ENCODE peak calls at places on chromosome 7, in ten cellular contexts. T is RWPE1; X is CD14-positive monocyte; R is brain microvascular endothelial cell; L is astrocyte of the spinal cord; H is CD8-positive, alpha-beta T cell; C is GM13977; E is MCF 10A; Y is neural crest cell; G is HFF-Myc. J is an unnamed sample.
A peak's percentile ranks its signal among the peaks of the same experiment; 100 is the strongest.

GRCh38 chr7:26627871-26628270 is 236.5 kb downstream of the SKAP2 start:
- DNase-seq in T (no peak), X (no peak), R (no peak), L (no peak), H (no peak), C (no peak), E (no peak), Y (no peak), G (no peak), J (no peak)

GRCh38 chr7:4040031-4040928 is 641.8 kb upstream of the FOXK1 start:
- DNase-seq in T (no peak), X (no peak), R (no peak), L (no peak), H (no peak), C (no peak), E (no peak), Y (no peak), G (no peak), J (no peak)

GRCh38 chr7:88455696-88456095 is 149.0 kb upstream of the STEAP4 start:
- DNase-seq in T (peak; percentile 29), X (no peak), R (no peak), L (peak; percentile 3), H (no peak), C (no peak), E (peak; percentile 20), Y (no peak), G (no peak), J (no peak)

GRCh38 chr7:130197094-130197493 is 8.1 kb downstream of the TMEM209 start:
- DNase-seq in T (no peak), X (no peak), R (no peak), L (no peak), H (no peak), C (no peak), E (no peak), Y (no peak), G (no peak), J (no peak)

GRCh38 chr7:13921062-13921461 is 68.4 kb downstream of the ETV1 start:
- DNase-seq in T (no peak), X (no peak), R (no peak), L (no peak), H (no peak), C (no peak), E (no peak), Y (no peak), G (no peak), J (no peak)

GRCh38 chr7:116501425-116502167 is 2.1 kb downstream of the CAV2 start:
- DNase-seq in T (peak; percentile 34), X (no peak), R (peak; percentile 67), L (no peak), H (no peak), C (no peak), E (peak; percentile 43), Y (no peak), G (no peak), J (no peak)

GRCh38 chr7:112202819-112203218 is 3.4 kb downstream of the DOCK4 start:
- DNase-seq in T (no peak), X (no peak), R (no peak), L (no peak), H (peak; percentile 24), C (no peak), E (peak; percentile 74), Y (no peak), G (no peak), J (no peak)

GRCh38 chr7:98613601-98614425 is 3.3 kb upstream of the NPTX2 start:
- DNase-seq in T (no peak), X (no peak), R (peak; percentile 12), L (peak; percentile 40), H (no peak), C (no peak), E (peak; percentile 60), Y (peak; percentile 59), G (peak; percentile 14), J (no peak)

DNA sequence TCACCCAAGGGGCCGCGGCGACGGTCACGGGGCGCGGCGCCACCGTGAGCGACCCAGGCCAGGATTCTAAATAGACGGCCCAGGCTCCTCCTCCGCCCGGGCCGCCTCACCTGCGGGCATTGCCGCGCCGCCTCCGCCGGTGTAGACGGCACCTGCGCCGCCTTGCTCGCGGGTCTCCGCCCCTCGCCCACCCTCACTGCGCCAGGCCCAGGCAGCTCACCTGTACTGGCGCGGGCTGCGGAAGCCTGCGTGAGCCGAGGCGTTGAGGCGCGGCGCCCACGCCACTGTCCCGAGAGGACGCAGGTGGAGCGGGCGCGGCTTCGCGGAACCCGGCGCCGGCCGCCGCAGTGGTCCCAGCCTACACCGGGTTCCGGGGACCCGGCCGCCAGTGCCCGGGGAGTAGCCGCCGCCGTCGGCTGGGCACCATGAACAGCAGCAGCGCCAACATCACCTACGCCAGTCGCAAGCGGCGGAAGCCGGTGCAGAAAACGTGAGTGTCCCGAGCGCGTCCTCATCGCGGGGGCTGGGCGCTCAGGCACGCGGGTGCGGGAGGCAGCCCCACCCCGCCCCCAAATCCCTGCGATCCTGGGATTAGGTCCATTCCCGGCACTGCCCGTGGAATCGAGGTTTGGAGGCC is 506 bp downstream of the AHR start:
- DNase-seq in T (peak; percentile 44), X (peak; percentile 47), R (no peak), L (peak; percentile 19), H (peak; percentile 65), C (peak; percentile 26), E (no peak), Y (no peak), G (no peak), J (no peak)
- TF ChIP-seq CTCF in T (no peak), X (no peak), R (no peak), L (no peak), H (no peak), C (no peak), E (no peak), Y (no peak), G (no peak), J (no peak)

DNA sequence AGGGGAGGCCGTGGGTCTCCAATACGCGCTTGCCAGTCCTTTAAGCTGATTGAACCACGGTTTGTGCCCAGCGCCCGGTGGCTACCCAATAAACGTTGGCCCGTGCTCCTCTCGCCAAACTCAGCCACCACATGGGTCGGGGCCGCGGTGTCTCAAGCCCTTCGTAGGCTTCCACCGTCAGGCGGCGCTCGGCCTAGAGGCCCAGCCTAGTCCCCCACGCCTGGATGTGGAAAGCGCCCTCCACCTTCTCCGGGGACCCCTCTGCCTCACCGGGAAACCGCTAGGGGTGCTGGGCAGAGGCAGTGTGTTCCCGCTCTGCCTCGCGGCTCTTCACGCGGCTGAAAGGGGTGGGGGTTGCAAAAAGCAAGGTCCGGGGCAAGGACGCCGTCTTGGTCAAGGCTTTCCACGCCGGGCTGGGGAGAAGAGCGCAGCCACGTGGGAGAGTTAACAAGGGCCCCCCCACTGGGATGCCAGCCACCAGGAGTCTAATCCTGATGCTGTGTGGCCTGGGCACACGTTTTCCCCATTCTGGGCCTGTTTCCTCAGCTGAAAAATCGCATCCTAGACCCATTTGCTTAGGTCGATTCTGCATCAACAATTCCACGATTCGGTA is 29.8 kb downstream of the LEP start:
- DNase-seq in T (no peak), X (no peak), R (no peak), L (no peak), H (no peak), C (no peak), E (no peak), Y (no peak), G (no peak), J (no peak)
- TF ChIP-seq CTCF in T (no peak), X (no peak), R (peak; percentile 58), L (peak; percentile 22), H (no peak), C (no peak), E (no peak), Y (no peak), G (peak; percentile 25), J (no peak)

DNA sequence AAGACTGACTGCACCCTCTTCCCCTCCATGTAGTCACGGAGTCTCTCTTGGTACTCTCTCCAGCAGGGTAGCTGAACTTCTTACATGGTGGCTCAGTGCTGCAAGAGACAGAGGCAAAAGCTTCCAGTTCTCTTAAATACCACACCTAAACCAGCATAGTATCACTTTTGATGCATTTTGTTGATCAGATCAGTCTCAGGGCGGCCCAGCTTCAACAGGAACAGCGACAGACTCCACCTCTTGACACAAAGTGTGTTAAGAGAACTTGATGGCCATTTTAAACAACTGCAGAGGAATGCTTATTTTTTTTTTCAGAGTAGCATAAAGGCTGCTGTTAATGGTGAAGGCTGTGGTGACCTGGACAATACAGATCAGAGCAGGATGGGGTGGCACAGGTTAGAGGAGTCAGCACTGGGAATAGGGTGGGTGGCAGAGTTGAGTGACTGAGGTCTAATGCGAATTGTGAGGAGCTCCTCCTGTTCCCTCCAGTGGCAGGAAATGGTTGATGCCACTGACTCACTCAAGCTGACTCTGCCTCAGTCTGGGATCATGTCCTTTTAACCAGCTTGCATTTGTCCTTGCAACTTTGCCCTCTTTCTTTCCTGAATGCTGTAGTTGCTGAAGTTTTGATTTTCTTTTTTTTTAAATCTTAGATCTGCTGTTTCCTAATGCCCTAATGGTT is 17.3 kb downstream of the MGAM start:
- DNase-seq in T (peak; percentile 28), X (peak; percentile 51), R (peak; percentile 47), L (no peak), H (no peak), C (no peak), E (peak; percentile 45), Y (no peak), G (no peak), J (no peak)
- TF ChIP-seq CTCF in T (no peak), X (peak; percentile 27), R (peak; percentile 47), L (no peak), H (no peak), C (no peak), E (no peak), Y (no peak), G (no peak), J (no peak)

GRCh38 chr7:115354925-115355324 is 433.0 kb downstream of the MDFIC start:
- DNase-seq in T (no peak), X (no peak), R (no peak), L (no peak), H (no peak), C (no peak), E (no peak), Y (no peak), G (no peak), J (no peak)

GRCh38 chr7:115349635-115350034 is 427.7 kb downstream of the MDFIC start:
- DNase-seq in T (no peak), X (no peak), R (no peak), L (no peak), H (no peak), C (no peak), E (no peak), Y (no peak), G (no peak), J (no peak)

GRCh38 chr7:115356139-115356746 is 434.3 kb downstream of the MDFIC start:
- DNase-seq in T (no peak), X (no peak), R (no peak), L (peak; percentile 22), H (no peak), C (no peak), E (peak; percentile 8), Y (no peak), G (no peak), J (no peak)

GRCh38 chr7:115350764-115351163 is 428.9 kb downstream of the MDFIC start:
- DNase-seq in T (no peak), X (no peak), R (no peak), L (no peak), H (no peak), C (no peak), E (no peak), Y (no peak), G (no peak), J (no peak)

DNA sequence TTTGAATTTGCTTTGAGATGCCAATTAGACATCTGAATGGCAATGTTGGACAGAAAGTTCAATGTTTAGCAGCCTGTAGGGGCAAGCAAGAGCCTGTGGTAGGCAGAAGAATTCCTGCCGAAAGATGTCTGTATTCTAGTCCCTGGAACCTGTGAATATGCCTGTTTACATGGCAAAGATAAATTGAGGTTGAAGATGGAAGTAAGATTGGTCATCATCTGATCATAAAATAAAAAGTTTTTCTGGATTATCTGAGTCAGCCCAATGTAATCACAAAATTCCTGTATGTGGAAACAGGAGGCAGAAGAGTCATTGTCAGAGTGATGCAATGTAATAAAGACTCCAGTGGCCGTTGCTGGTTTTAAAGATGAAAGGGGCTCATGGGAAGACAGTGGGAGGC is 430.5 kb downstream of the MDFIC start:
- DNase-seq in T (peak; percentile 38), X (no peak), R (peak; percentile 70), L (peak; percentile 48), H (no peak), C (no peak), E (peak; percentile 17), Y (no peak), G (peak; percentile 57), J (no peak)
- TF ChIP-seq CTCF in T (no peak), X (no peak), R (peak; percentile 24), L (peak; percentile 6), H (no peak), C (no peak), E (no peak), Y (no peak), G (peak; percentile 14), J (no peak)